ENCODE peak calls at places on chromosomes 7 and 10, in seven cellular contexts. Z, O, R, L, T, F and N are unnamed samples.

GRCh38 chr10:24920907-24921881 is 31.2 kb downstream of the PRTFDC1 start:
- DNase-seq in Z (peak), O (peak), T (peak), L (peak), F (peak), R (peak), N (peak)

GRCh38 chr7:28041508-28042314 is 138.9 kb downstream of the JAZF1 start:
- DNase-seq in F (peak), Z (no peak), R (no peak), L (no peak), O (no peak), T (no peak), N (no peak)

GRCh38 chr10:118967160-118967559 is 62.4 kb upstream of the NANOS1 start:
- DNase-seq in R (no peak), L (no peak), Z (no peak), T (no peak), O (no peak), F (no peak), N (no peak)

GRCh38 chr7:69654381-69654780 is 56.1 kb downstream of the AUTS2 start:
- DNase-seq in L (no peak), R (no peak), Z (no peak), F (no peak), T (no peak), O (no peak), N (peak)

GRCh38 chr7:1169409-1170368 is 9.7 kb upstream of the ZFAND2A start:
- DNase-seq in R (peak), Z (peak), L (peak), T (peak), O (peak), F (no peak), N (peak)

GRCh38 chr7:107982918-107983389 is 20.0 kb downstream of the LAMB1 start:
- DNase-seq in F (peak), L (no peak), T (peak), O (no peak), Z (peak), R (no peak), N (no peak)

GRCh38 chr7:157279973-157280841 is 56.6 kb upstream of the DNAJB6 start:
- DNase-seq in Z (no peak), T (no peak), F (no peak), O (no peak), R (no peak), L (no peak), N (no peak)

GRCh38 chr7:138585283-138585993 is 115.7 kb downstream of the SVOPL start:
- DNase-seq in L (no peak), F (no peak), R (no peak), Z (no peak), O (no peak), T (no peak), N (no peak)

GRCh38 chr7:90894122-90894521 is 298.0 kb downstream of the CDK14 start:
- DNase-seq in R (no peak), T (no peak), Z (no peak), F (no peak), L (no peak), O (no peak), N (no peak)

GRCh38 chr10:18659784-18660561 is 742 bp downstream of the ARL5B start:
- DNase-seq in L (no peak), O (peak), R (no peak), Z (no peak), T (no peak), F (peak), N (no peak)

GRCh38 chr7:39609462-39610149 is 13.8 kb upstream of the RALA start:
- DNase-seq in Z (peak), R (no peak), F (no peak), O (no peak), L (no peak), T (no peak), N (no peak)

GRCh38 chr7:35286422-35286821 is 32.5 kb upstream of the TBX20 start:
- DNase-seq in F (peak), Z (no peak), L (no peak), O (no peak), T (no peak), R (no peak), N (no peak)

GRCh38 chr10:52746169-52746568 is 26.4 kb downstream of the MBL2 start:
- DNase-seq in Z (no peak), F (no peak), O (no peak), L (no peak), T (no peak), R (no peak), N (no peak)

GRCh38 chr7:5613607-5614006 is 167.9 kb downstream of the RNF216 start:
- DNase-seq in O (no peak), L (no peak), R (no peak), T (no peak), Z (no peak), F (no peak), N (no peak)

GRCh38 chr7:74248156-74248555 is 6.0 kb downstream of the RFC2 start:
- DNase-seq in R (no peak), T (no peak), Z (no peak), L (no peak), O (no peak), F (no peak), N (no peak)

GRCh38 chr10:77285529-77286182 is 352.0 kb downstream of the KCNMA1 start:
- DNase-seq in T (no peak), Z (no peak), F (no peak), O (no peak), R (no peak), L (no peak), N (no peak)

GRCh38 chr10:14878266-14879054 is at the start of gene SUV39H2:
- DNase-seq in F (peak), T (peak), O (peak), Z (peak), R (peak), L (peak), N (peak)

GRCh38 chr10:14879055-14879800 is 562 bp downstream of the SUV39H2 start:
- DNase-seq in L (no peak), T (no peak), R (peak), Z (no peak), O (no peak), F (no peak), N (peak)

GRCh38 chr10:14880201-14880600 is 1.5 kb downstream of the SUV39H2 start:
- DNase-seq in R (no peak), L (no peak), T (no peak), O (no peak), F (no peak), Z (no peak), N (no peak)

GRCh38 chr10:14876764-14877163 is 1.9 kb upstream of the SUV39H2 start:
- DNase-seq in R (peak), F (no peak), Z (peak), L (no peak), T (no peak), O (no peak), N (no peak)

DNA sequence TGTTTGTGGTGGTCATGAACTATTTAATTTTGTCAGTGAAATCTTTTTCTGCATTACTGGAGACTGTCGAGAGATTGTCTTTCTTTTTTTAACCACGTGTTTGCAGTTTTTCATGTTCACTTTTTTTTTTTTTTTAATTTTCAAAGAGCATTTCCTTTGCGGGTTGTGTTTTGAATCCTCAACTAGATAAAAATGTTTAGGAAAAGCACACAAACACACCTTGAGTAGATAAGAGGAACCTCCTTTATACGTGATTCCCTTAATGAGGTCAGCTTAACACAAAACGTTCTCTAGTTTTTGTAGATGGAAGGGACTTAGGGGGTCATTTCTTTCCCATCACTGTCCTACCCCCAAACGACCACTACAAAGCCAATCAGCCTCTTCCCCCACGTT is 1.1 kb downstream of the SUV39H2 start:
- DNase-seq in F (no peak), T (no peak), L (no peak), Z (no peak), O (no peak), R (no peak), N (no peak)
- TF ChIP-seq CTCF in F (no peak), T (no peak), L (no peak), Z (no peak), O (no peak), R (no peak), N (no peak)

DNA sequence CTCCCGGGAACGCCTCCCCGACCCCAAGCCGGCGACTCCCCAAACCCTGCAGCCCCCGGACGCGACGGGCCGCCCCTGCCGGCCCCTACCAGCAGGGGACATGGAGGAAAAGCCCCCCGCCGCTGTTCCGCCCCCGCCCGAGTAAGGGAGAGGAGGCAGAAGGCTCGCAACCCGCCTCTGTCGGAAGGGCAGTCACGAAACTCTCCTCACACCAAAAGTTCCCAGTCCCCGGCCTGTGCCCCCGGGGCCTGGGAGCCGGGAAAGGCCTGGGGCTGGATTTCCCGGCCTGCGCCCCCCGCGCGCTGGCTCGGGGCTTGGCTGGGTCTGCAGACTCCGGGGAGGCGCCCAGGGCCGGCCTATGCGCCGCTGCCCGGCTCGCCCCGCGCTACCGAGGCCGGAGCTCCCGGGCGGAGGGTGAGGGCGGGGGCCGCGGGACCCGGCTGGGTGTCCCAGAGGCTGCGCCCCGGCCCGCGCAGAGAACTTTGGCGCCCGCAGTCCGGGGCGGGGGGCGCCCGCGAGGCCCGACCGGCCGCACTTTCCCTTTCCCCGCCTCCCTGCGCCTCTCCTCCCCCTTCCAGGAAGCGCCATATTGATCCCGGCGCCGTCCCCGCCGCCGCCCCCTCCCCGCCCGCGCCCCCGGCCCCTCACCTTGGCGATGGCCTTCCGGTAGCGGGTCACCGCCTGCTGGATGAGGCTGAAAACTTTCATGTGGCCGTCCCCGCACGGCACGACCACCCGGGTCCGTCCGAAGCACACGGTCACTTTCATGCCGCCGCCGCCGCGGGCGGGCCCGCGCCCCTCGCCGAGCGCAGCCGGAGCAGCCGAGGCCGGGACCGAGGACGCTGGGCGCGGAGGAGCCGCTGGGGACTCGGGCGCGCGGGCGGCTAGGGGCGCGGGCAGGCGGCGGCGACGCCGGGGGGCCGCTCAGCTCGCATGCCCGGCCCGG is 595 bp downstream of the PARD3 start:
- DNase-seq in L (peak), R (no peak), O (peak), Z (peak), F (peak), T (peak), N (peak)
- TF ChIP-seq POLR2A in L (peak), R (no peak), O (no peak), Z (no peak), F (no peak), T (no peak), N (no peak)

GRCh38 chr7:83646027-83646426 is 2.9 kb downstream of the SEMA3E start:
- DNase-seq in O (no peak), T (no peak), R (no peak), L (no peak), F (no peak), Z (no peak), N (no peak)
- TF ChIP-seq CTCF in O (no peak), T (no peak), R (no peak), L (no peak), F (no peak), Z (no peak), N (no peak)

GRCh38 chr7:102395958-102396709 is at the start of gene PRKRIP1:
- DNase-seq in L (peak), T (peak), O (peak), F (peak), R (peak), Z (peak), N (peak)
- TF ChIP-seq POLR2A in L (peak), T (no peak), O (peak), F (peak), R (peak), Z (peak), N (no peak)

GRCh38 chr7:46494026-46494425 is 573.0 kb upstream of the IGFBP3 start:
- DNase-seq in T (no peak), O (no peak), R (no peak), Z (no peak), F (peak), L (no peak), N (no peak)

GRCh38 chr7:46490406-46490805 is 569.3 kb upstream of the IGFBP3 start:
- DNase-seq in F (no peak), Z (no peak), L (no peak), R (no peak), O (no peak), T (no peak), N (no peak)

GRCh38 chr7:46492460-46492859 is 571.4 kb upstream of the IGFBP3 start:
- DNase-seq in F (no peak), L (no peak), T (no peak), O (no peak), Z (no peak), R (no peak), N (no peak)

GRCh38 chr7:46494441-46494840 is 573.4 kb upstream of the IGFBP3 start:
- DNase-seq in T (no peak), F (peak), R (no peak), L (no peak), O (no peak), Z (no peak), N (no peak)

DNA sequence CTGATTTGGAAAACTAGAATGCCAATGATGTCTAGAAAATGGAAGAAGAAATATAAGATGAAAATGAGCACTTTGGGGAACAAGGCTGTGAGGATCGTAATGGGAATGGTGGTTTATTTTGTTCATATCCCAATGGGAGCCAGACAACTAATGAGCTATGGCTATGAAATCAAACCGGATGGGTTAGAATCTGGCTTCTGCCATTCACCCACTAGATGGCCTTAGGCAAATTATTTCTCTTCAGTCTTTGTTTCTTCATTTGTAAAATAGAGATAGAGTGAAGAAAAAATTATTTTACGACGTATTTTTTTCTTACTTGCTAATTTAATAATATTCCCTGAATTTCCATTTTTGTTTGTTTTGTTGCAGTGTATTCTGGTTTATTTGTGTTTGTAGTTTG is 572.1 kb upstream of the IGFBP3 start:
- DNase-seq in Z (no peak), F (no peak), R (no peak), O (no peak), T (no peak), L (no peak), N (no peak)
- TF ChIP-seq CTCF in Z (no peak), F (no peak), R (no peak), O (no peak), T (no peak), L (no peak), N (no peak)

DNA sequence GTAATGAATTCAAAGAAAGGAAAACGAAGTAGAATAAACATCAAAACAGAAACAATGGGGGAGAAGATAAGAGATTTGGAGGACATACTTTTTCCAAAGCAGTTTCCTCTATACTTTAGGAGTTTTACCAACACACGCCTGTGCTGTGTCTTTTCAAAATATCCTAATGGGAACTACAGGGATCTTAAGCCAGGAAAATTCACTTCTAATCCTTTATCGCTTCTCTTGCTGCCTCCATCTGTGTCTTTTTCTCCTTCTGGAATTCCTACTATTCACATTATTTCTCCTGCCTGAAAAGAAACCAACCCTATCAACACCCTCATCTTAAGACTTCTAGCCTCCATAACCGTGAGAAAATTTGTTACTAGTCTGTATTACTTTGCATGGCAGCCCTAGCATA is 6.8 kb downstream of the HNRNPF start:
- DNase-seq in F (no peak), L (no peak), O (no peak), Z (no peak), R (no peak), T (no peak), N (no peak)
- TF ChIP-seq POLR2A in F (no peak), L (no peak), O (no peak), Z (no peak), R (no peak), T (no peak), N (no peak)

GRCh38 chr10:69619626-69620025 is 10.4 kb upstream of the FAM241B start:
- DNase-seq in L (no peak), R (no peak), O (no peak), F (no peak), T (no peak), Z (no peak), N (no peak)

GRCh38 chr10:69618746-69619145 is 11.3 kb upstream of the FAM241B start:
- DNase-seq in O (no peak), F (no peak), T (no peak), R (no peak), L (no peak), Z (no peak), N (no peak)

GRCh38 chr10:69624245-69624786 is 5.7 kb upstream of the FAM241B start:
- DNase-seq in F (no peak), Z (no peak), L (no peak), O (no peak), R (no peak), T (no peak), N (no peak)

GRCh38 chr10:69616358-69616757 is 13.7 kb upstream of the FAM241B start:
- DNase-seq in T (no peak), O (no peak), Z (no peak), F (no peak), R (no peak), L (no peak), N (no peak)

GRCh38 chr10:69620625-69621024 is 9.4 kb upstream of the FAM241B start:
- DNase-seq in L (no peak), Z (no peak), R (no peak), F (no peak), T (no peak), O (no peak), N (no peak)
- TF ChIP-seq CTCF in L (no peak), Z (no peak), R (no peak), F (no peak), T (no peak), O (no peak), N (no peak)

DNA sequence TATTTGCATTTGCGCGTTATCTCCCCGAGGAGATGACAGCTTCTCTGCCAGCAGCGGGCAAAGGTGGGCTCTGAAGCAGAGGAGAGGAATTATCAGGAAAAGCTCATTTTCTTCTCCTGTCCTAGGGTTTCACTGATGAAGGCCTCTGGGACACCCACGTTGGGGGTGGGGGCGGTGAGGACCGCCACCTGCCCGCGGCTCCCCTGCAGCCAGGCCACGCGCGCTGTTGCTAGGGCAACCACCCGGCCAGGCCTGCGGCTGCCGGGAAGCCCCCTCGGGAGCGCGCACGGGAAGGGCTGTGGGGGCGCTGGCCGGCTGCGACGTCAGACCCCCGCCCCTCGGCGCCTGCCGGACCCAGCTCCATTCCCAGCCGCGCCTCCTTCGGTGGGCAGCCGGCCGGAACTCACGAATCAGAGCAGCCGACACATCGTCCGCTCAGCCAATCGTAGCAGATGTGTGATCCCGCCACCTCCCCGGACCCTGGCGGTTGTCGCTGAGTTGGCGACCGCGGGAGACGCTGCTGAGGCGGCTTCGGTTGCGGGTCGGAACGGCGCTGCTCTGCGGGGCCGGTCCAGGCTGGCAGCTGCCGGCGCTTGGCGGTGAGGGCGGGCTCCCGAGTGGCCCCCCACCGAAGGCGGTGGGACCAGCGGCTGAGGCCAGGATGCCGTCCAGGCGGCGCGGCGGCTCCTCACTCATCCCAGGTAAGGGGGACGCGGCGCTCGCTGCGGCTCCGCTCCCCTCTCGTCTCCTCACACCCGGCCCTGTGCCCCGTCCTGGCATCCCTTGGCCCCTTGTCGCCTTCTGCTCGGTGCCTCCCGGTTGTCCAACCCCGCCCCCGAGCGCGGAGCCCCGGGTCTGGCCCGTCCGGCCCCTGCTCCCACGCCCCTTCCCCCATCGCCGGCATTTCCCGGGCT is at the start of gene TPST1:
- DNase-seq in Z (peak), L (peak), T (peak), O (peak), R (peak), F (peak), N (peak)
- TF ChIP-seq POLR2A in Z (peak), L (peak), T (peak), O (no peak), R (peak), F (peak), N (no peak)

GRCh38 chr7:11341285-11341944 is 367.7 kb downstream of the PHF14 start:
- DNase-seq in O (no peak), R (no peak), L (no peak), T (no peak), Z (no peak), F (no peak), N (no peak)
- TF ChIP-seq CTCF in O (no peak), R (no peak), L (no peak), T (no peak), Z (peak), F (peak), N (no peak)